ENCODE peak calls at places on chromosomes 2 and 18, in five cellular contexts. M, V, W, L and A are unnamed samples.

GRCh38 chr2:47274054-47274779 is 119.1 kb upstream of the STPG4 start:
- DNase-seq in M (no peak), V (no peak), W (no peak), L (no peak), A (no peak)

GRCh38 chr18:35582899-35583558 is 1.5 kb downstream of the GALNT1 start:
- DNase-seq in M (no peak), V (peak), W (no peak), L (no peak), A (no peak)

GRCh38 chr2:98558852-98559530 is 49.3 kb downstream of the COA5 start:
- DNase-seq in M (no peak), V (no peak), W (no peak), L (no peak), A (no peak)

GRCh38 chr18:80119111-80119510 is 10.0 kb downstream of the ADNP2 start:
- DNase-seq in M (no peak), V (no peak), W (no peak), L (no peak), A (no peak)

GRCh38 chr2:82316573-82317371 is 2012.2 kb upstream of the LRRTM1 start:
- DNase-seq in M (no peak), V (no peak), W (no peak), L (no peak), A (no peak)

GRCh38 chr2:234544659-234545611 is 48.1 kb upstream of the ARL4C start:
- DNase-seq in M (peak), V (peak), W (peak), L (peak), A (peak)

GRCh38 chr2:122179492-122180070 is 424.1 kb downstream of the TSN start:
- DNase-seq in M (no peak), V (no peak), W (no peak), L (no peak), A (no peak)

GRCh38 chr2:205461169-205461568 is 221.1 kb upstream of the NRP2 start:
- DNase-seq in M (no peak), V (no peak), W (no peak), L (no peak), A (no peak)

GRCh38 chr2:65416945-65417344 is 15.5 kb downstream of the SPRED2 start:
- DNase-seq in M (no peak), V (peak), W (no peak), L (no peak), A (no peak)

GRCh38 chr2:205148756-205149155 is 533.5 kb upstream of the NRP2 start:
- DNase-seq in M (no peak), V (no peak), W (no peak), L (no peak), A (no peak)

GRCh38 chr18:60892855-60893254 is 440.4 kb upstream of the CDH20 start:
- DNase-seq in M (no peak), V (no peak), W (peak), L (no peak), A (no peak)

GRCh38 chr18:75005622-75006021 is 203.3 kb downstream of the PTGR3 start:
- DNase-seq in M (no peak), V (no peak), W (no peak), L (no peak), A (no peak)

GRCh38 chr2:109736177-109736827 is 57.8 kb upstream of the RGPD5 start:
- DNase-seq in M (peak), V (peak), W (peak), L (peak), A (no peak)

GRCh38 chr2:191835539-191836350 is 11.1 kb downstream of the CAVIN2 start:
- DNase-seq in M (no peak), V (no peak), W (no peak), L (no peak), A (no peak)

GRCh38 chr18:59760212-59760997 is 63.2 kb upstream of the CCBE1 start:
- DNase-seq in M (no peak), V (no peak), W (no peak), L (no peak), A (no peak)

GRCh38 chr18:3623769-3624545 is 174.0 kb downstream of the TGIF1 start:
- DNase-seq in M (peak), V (no peak), W (peak), L (peak), A (no peak)

GRCh38 chr2:171154348-171154747 is 6.3 kb downstream of the TLK1 start:
- DNase-seq in M (no peak), V (peak), W (no peak), L (no peak), A (no peak)

GRCh38 chr2:160384791-160385190 is 108.8 kb downstream of the RBMS1 start:
- DNase-seq in M (no peak), V (no peak), W (no peak), L (no peak), A (no peak)

GRCh38 chr2:6650311-6650710 is 215.4 kb downstream of the CMPK2 start:
- DNase-seq in M (no peak), V (no peak), W (no peak), L (no peak), A (no peak)

GRCh38 chr2:237732790-237733349 is 65.7 kb upstream of the RBM44 start:
- DNase-seq in M (no peak), V (no peak), W (no peak), L (no peak), A (no peak)

GRCh38 chr18:75775121-75775520 is 347.6 kb upstream of the SMIM21 start:
- DNase-seq in M (no peak), V (no peak), W (no peak), L (no peak), A (no peak)

GRCh38 chr2:172208881-172209325 is 106.2 kb upstream of the DLX2 start:
- DNase-seq in M (no peak), V (no peak), W (no peak), L (no peak), A (no peak)

GRCh38 chr2:44789971-44790721 is 151.4 kb upstream of the SIX3 start:
- DNase-seq in M (no peak), V (no peak), W (no peak), L (no peak), A (no peak)

GRCh38 chr2:54572636-54573531 is 116.8 kb downstream of the SPTBN1 start:
- DNase-seq in M (no peak), V (no peak), W (no peak), L (no peak), A (no peak)

GRCh38 chr2:212381428-212382102 is 157.0 kb downstream of the ERBB4 start:
- DNase-seq in M (no peak), V (no peak), W (no peak), L (no peak), A (no peak)

GRCh38 chr2:61460168-61460567 is 10.7 kb downstream of the USP34 start:
- DNase-seq in M (no peak), V (no peak), W (no peak), L (no peak), A (no peak)

GRCh38 chr2:119795309-119796303 is 35.9 kb downstream of the PTPN4 start:
- DNase-seq in M (no peak), V (no peak), W (no peak), L (no peak), A (no peak)

GRCh38 chr18:77052656-77053309 is 79.8 kb downstream of the MBP start:
- DNase-seq in M (no peak), V (peak), W (no peak), L (no peak), A (no peak)

GRCh38 chr18:8721716-8722115 is 16.4 kb downstream of the MTCL1 start:
- DNase-seq in M (no peak), V (no peak), W (no peak), L (no peak), A (no peak)

GRCh38 chr18:57781128-57781463 is 22.0 kb downstream of the ATP8B1 start:
- DNase-seq in M (no peak), V (no peak), W (no peak), L (no peak), A (no peak)

GRCh38 chr2:240460243-240460630 is 24.8 kb downstream of the GPC1 start:
- DNase-seq in M (no peak), V (no peak), W (no peak), L (no peak), A (no peak)

GRCh38 chr18:21979171-21979560 is 190.2 kb upstream of the GATA6 start:
- DNase-seq in M (no peak), V (no peak), W (no peak), L (no peak), A (no peak)

GRCh38 chr18:1513519-1513918 is 608.8 kb downstream of the ADCYAP1 start:
- DNase-seq in M (no peak), V (no peak), W (no peak), L (no peak), A (no peak)
- TF ChIP-seq CTCF in M (no peak), V (no peak), W (no peak), L (no peak), A (no peak)

GRCh38 chr2:41703123-41703522 is 344.7 kb upstream of the PKDCC start:
- DNase-seq in M (no peak), V (no peak), W (no peak), L (no peak), A (no peak)

GRCh38 chr2:41701231-41701630 is 346.6 kb upstream of the PKDCC start:
- DNase-seq in M (no peak), V (no peak), W (no peak), L (no peak), A (no peak)

GRCh38 chr2:41697389-41697788 is 350.4 kb upstream of the PKDCC start:
- DNase-seq in M (no peak), V (no peak), W (no peak), L (no peak), A (no peak)

GRCh38 chr2:41695714-41696113 is 352.1 kb upstream of the PKDCC start:
- DNase-seq in M (no peak), V (no peak), W (no peak), L (no peak), A (no peak)

DNA sequence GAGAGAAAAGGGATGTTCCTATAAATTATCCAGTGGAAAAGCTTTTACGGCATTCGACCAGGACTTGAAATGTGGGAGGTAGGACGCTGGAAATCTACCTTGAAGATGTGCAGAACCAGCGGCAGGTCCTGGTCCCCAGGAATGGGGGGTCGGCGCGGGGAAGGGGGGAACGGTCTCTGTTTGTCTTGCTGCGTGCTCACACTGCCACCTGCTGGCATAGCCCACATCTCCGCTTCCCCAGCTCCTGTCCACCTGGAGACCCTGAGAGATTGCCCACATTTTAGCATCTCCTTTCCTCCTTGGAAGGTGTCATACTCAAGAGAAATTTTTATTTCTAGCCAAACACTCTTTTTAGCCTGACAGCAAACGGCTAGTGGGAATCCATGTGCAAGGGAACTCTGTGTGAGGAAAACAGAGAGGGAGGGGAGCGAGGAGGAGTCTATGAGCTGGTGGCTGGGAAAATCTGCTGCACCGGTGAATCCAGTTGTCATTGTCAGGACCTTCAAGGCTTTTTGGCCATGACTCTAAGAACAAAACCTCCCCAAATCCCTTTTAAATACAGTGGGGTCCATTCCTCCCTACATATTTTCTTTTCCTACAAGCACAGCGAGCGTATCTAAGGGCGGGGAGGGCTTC is 348.9 kb upstream of the PKDCC start:
- DNase-seq in M (no peak), V (peak), W (no peak), L (peak), A (no peak)
- TF ChIP-seq CTCF in M (peak), V (peak), W (peak), L (peak), A (no peak)

DNA sequence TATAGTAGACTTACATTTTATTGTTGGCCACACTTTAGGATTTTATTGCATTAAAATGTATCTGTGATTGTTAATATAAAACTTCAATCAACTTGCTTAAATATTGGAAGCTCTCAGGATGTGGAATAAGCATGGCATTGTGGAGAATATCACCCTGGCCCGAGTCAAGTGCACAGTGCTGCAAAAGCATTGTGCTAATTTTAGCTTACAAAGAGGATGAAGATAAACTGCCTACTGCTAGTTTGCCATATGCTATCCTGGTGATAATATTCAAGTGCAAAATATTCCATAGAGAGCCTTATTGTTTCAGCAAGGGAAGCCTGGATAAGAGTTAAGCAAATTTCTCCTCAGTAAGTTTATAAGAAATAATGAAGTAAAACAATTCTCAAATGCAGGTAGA is 54.5 kb downstream of the MEIS1 start:
- DNase-seq in M (no peak), V (no peak), W (no peak), L (no peak), A (no peak)
- TF ChIP-seq CTCF in M (no peak), V (no peak), W (no peak), L (no peak), A (no peak)

GRCh38 chr18:47036298-47036874 is 965 bp upstream of the ELOA2 start:
- DNase-seq in M (no peak), V (peak), W (no peak), L (peak), A (no peak)
- TF ChIP-seq CTCF in M (peak), V (peak), W (no peak), L (peak), A (no peak)

DNA sequence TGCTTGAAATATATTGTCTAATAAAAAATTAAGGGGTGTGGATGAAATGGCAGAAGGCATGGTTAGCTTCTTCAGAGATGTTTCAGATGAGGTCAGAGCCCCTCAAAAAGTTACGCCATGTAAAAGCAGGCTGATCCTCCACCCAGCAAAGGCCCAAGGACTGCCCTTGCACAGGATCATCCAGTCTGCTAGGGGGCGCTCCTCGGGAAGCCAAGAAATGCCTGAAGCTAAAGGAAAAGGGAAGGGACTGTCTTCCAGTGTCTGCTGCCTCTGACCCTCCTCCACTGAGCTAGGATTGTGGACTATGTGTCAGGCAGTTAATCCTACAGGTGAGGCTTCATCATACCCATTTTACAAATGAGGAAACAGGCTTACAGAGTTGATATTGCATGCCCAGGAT is 33.8 kb upstream of the TEX51 start:
- DNase-seq in M (no peak), V (peak), W (no peak), L (no peak), A (no peak)
- TF ChIP-seq CTCF in M (no peak), V (peak), W (no peak), L (no peak), A (no peak)